ENCODE peak calls at places on chromosomes 1 and 21, in ten cellular contexts. T is thoracic aorta, K is endodermal cell, W is mesenchymal stem cell, F is small intestine, B is Peyer's patch, U is heart right ventricle, G is SK-N-SH, M is adrenal gland, Q is keratinocyte. J is an unnamed sample.

GRCh38 chr1:199463521-199464127 is 563.9 kb upstream of the NR5A2 start:
- DNase-seq in T (no peak), K (peak), W (peak), F (peak), B (no peak), U (no peak), G (peak), M (no peak), Q (no peak), J (peak)

GRCh38 chr1:84539972-84540371 is 33.6 kb upstream of the GNG5 start:
- DNase-seq in T (no peak), K (no peak), W (peak), F (no peak), B (no peak), U (no peak), G (no peak), M (no peak), Q (no peak), J (peak)

GRCh38 chr1:49102752-49103151 is 326.1 kb upstream of the BEND5 start:
- DNase-seq in T (no peak), K (no peak), W (no peak), F (no peak), B (no peak), U (no peak), G (no peak), M (no peak), Q (peak), J (peak)

GRCh38 chr1:66542811-66543767 is 9.1 kb downstream of the SGIP1 start:
- DNase-seq in T (peak), K (no peak), W (peak), F (peak), B (peak), U (peak), G (no peak), M (peak), Q (no peak), J (no peak)

GRCh38 chr1:74584185-74584584 is 71.8 kb upstream of the LRRC53 start:
- DNase-seq in T (no peak), K (no peak), W (peak), F (no peak), B (no peak), U (no peak), G (no peak), M (no peak), Q (no peak), J (no peak)

GRCh38 chr1:118223426-118223825 is 38.4 kb upstream of the SPAG17 start:
- DNase-seq in T (no peak), K (peak), W (no peak), F (peak), B (no peak), U (no peak), G (no peak), M (no peak), Q (no peak), J (no peak)

GRCh38 chr1:43577647-43578542 is 47.2 kb downstream of the PTPRF start:
- DNase-seq in T (no peak), K (no peak), W (no peak), F (no peak), B (no peak), U (no peak), G (peak), M (no peak), Q (no peak), J (no peak)

GRCh38 chr1:209430107-209430506 is 153.4 kb upstream of the CAMK1G start:
- DNase-seq in T (no peak), K (no peak), W (no peak), F (no peak), B (no peak), U (no peak), G (no peak), M (no peak), Q (no peak), J (no peak)

GRCh38 chr1:153995640-153996039 is 5.1 kb downstream of the RPS27 start:
- DNase-seq in T (no peak), K (no peak), W (no peak), F (no peak), B (no peak), U (no peak), G (no peak), M (no peak), Q (no peak), J (no peak)

GRCh38 chr1:105172803-105173202 is 1423.1 kb downstream of the AMY1C start:
- DNase-seq in T (no peak), K (no peak), W (no peak), F (no peak), B (no peak), U (no peak), G (no peak), M (no peak), Q (no peak), J (no peak)

GRCh38 chr21:15098908-15099307 is 34.1 kb upstream of the NRIP1 start:
- DNase-seq in T (no peak), K (no peak), W (no peak), F (no peak), B (no peak), U (no peak), G (no peak), M (no peak), Q (no peak), J (no peak)

GRCh38 chr1:25522240-25522639 is 21.2 kb upstream of the LDLRAP1 start:
- DNase-seq in T (no peak), K (no peak), W (no peak), F (no peak), B (no peak), U (no peak), G (no peak), M (no peak), Q (no peak), J (no peak)

GRCh38 chr1:31934251-31934650 is 3.9 kb downstream of the PTP4A2 start:
- DNase-seq in T (no peak), K (no peak), W (no peak), F (no peak), B (no peak), U (no peak), G (no peak), M (no peak), Q (no peak), J (no peak)

GRCh38 chr1:99956755-99957154 is 13.0 kb upstream of the SLC35A3 start:
- DNase-seq in T (no peak), K (no peak), W (peak), F (no peak), B (no peak), U (no peak), G (no peak), M (no peak), Q (no peak), J (no peak)

GRCh38 chr1:228987736-228988506 is 252.6 kb downstream of the RHOU start:
- DNase-seq in T (no peak), K (no peak), W (no peak), F (no peak), B (peak), U (no peak), G (no peak), M (no peak), Q (no peak), J (no peak)

GRCh38 chr1:35646043-35646442 is 4.7 kb upstream of the PSMB2 start:
- DNase-seq in T (no peak), K (no peak), W (no peak), F (no peak), B (no peak), U (no peak), G (no peak), M (no peak), Q (no peak), J (no peak)

DNA sequence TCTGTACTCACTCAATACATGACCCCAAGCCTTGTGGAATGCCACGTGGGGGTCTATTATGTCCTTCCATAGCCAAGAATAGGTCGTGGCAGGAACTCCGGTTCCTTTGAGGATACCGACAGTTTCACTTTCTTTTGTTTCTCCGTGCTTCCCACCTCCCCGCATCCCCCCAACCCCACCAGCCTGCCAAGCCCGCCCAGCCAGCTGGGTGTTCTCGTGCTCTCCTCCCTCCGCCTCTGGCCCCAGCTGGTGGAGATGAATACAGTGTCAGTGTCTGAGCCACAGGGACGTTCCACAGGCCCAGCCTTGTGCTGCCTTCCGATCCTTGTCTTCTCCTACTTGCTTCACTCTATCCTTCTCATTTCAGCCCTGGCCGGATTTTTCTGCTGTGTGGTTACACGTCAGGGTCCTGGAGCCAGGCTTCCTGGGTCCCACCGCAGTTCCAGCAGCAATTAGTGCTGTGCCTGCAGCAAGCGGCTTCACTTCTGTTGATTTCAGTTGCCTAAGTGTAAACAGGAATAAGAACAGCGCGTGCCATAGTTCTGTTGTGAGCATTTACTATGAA is 4.1 kb upstream of the AGTRAP start:
- DNase-seq in T (no peak), K (peak), W (peak), F (no peak), B (no peak), U (peak), G (no peak), M (peak), Q (no peak), J (no peak)
- H3K27ac ChIP-seq in T (no peak), K (peak), W (no peak), F (peak), B (peak), U (peak), G (no peak), M (peak), Q (peak), J (peak)

GRCh38 chr1:234584926-234585325 is 25.1 kb downstream of the IRF2BP2 start:
- DNase-seq in T (no peak), K (no peak), W (peak), F (no peak), B (no peak), U (peak), G (peak), M (no peak), Q (no peak), J (no peak)
- H3K27ac ChIP-seq in T (peak), K (no peak), W (no peak), F (peak), B (peak), U (peak), G (no peak), M (peak), Q (no peak), J (no peak)

GRCh38 chr1:10710489-10710888 is 86.0 kb downstream of the CASZ1 start:
- DNase-seq in T (no peak), K (no peak), W (no peak), F (no peak), B (no peak), U (no peak), G (no peak), M (no peak), Q (no peak), J (no peak)
- H3K27ac ChIP-seq in T (no peak), K (peak), W (no peak), F (no peak), B (no peak), U (peak), G (no peak), M (no peak), Q (no peak), J (no peak)

GRCh38 chr1:38476111-38476783 is 383.3 kb downstream of the RRAGC start:
- DNase-seq in T (no peak), K (peak), W (no peak), F (no peak), B (no peak), U (no peak), G (peak), M (no peak), Q (no peak), J (no peak)
- H3K27ac ChIP-seq in T (no peak), K (peak), W (no peak), F (no peak), B (no peak), U (no peak), G (no peak), M (no peak), Q (no peak), J (no peak)

GRCh38 chr1:247156787-247157232 is 15.0 kb downstream of the ZNF124 start:
- DNase-seq in T (no peak), K (no peak), W (peak), F (no peak), B (no peak), U (no peak), G (no peak), M (no peak), Q (no peak), J (no peak)
- H3K27ac ChIP-seq in T (no peak), K (no peak), W (no peak), F (no peak), B (no peak), U (no peak), G (no peak), M (no peak), Q (no peak), J (no peak)